ENCODE peak calls at places on chromosomes 7 and 10, in four cellular contexts. H is left lung, Q is ascending aorta, D is mucosa of descending colon. X is an unnamed sample. For H3K4me1, the result is how much of the 10 kb centered on the place peaks cover.

GRCh38 chr7:138030679-138031351 is 28.9 kb upstream of the CREB3L2 start:
- DNase-seq in H (no peak), Q (no peak), D (no peak), X (no peak)

GRCh38 chr7:124718032-124718766 is 47.4 kb downstream of the GPR37 start:
- DNase-seq in H (no peak), Q (no peak), D (no peak), X (no peak)

GRCh38 chr10:60029441-60029840 is 123.1 kb upstream of the CCDC6 start:
- DNase-seq in H (no peak), Q (no peak), D (no peak), X (no peak)

GRCh38 chr7:70674268-70675025 is 457.5 kb upstream of the GALNT17 start:
- DNase-seq in H (no peak), Q (no peak), D (no peak), X (no peak)

GRCh38 chr7:105408791-105409410 is 20.2 kb upstream of the SRPK2 start:
- DNase-seq in H (no peak), Q (no peak), D (no peak), X (no peak)

GRCh38 chr10:59373071-59373470 is 10.7 kb upstream of the FAM13C start:
- DNase-seq in H (no peak), Q (no peak), D (no peak), X (no peak)

GRCh38 chr10:125370578-125370977 is 210.2 kb upstream of the CTBP2 start:
- DNase-seq in H (no peak), Q (no peak), D (no peak), X (no peak)

GRCh38 chr10:60942604-60943269 is 1.2 kb downstream of the RHOBTB1 start:
- DNase-seq in H (peak), Q (no peak), D (peak), X (peak)

GRCh38 chr10:4754143-4754542 is 71.9 kb upstream of the AKR1E2 start:
- DNase-seq in H (no peak), Q (no peak), D (no peak), X (no peak)

GRCh38 chr10:26197248-26197647 is 19.3 kb upstream of the GAD2 start:
- DNase-seq in H (no peak), Q (no peak), D (no peak), X (no peak)

GRCh38 chr7:69796421-69796820 is 198.1 kb downstream of the AUTS2 start:
- DNase-seq in H (no peak), Q (no peak), D (no peak), X (no peak)

GRCh38 chr10:119608316-119609155 is 11.8 kb upstream of the TIAL1 start:
- DNase-seq in H (peak), Q (no peak), D (no peak), X (peak)

GRCh38 chr7:12102101-12102500 is 109.0 kb upstream of the TMEM106B start:
- DNase-seq in H (no peak), Q (no peak), D (no peak), X (no peak)

GRCh38 chr7:110590415-110590814 is 500.5 kb upstream of the LRRN3 start:
- DNase-seq in H (peak), Q (no peak), D (no peak), X (no peak)

GRCh38 chr7:1555813-1556540 is at the start of gene TMEM184A:
- DNase-seq in H (peak), Q (no peak), D (peak), X (peak)

GRCh38 chr10:90420637-90421318 is 437.1 kb downstream of the HTR7 start:
- DNase-seq in H (no peak), Q (no peak), D (no peak), X (no peak)
- H3K4me1 ChIP-seq in H (under half), Q (under half), D (under half), X (under half)

GRCh38 chr10:514137-514671 is 175.3 kb downstream of the DIP2C start:
- DNase-seq in H (no peak), Q (no peak), D (no peak), X (peak)
- H3K4me1 ChIP-seq in H (under half), Q (under half), D (under half), X (under half)

DNA sequence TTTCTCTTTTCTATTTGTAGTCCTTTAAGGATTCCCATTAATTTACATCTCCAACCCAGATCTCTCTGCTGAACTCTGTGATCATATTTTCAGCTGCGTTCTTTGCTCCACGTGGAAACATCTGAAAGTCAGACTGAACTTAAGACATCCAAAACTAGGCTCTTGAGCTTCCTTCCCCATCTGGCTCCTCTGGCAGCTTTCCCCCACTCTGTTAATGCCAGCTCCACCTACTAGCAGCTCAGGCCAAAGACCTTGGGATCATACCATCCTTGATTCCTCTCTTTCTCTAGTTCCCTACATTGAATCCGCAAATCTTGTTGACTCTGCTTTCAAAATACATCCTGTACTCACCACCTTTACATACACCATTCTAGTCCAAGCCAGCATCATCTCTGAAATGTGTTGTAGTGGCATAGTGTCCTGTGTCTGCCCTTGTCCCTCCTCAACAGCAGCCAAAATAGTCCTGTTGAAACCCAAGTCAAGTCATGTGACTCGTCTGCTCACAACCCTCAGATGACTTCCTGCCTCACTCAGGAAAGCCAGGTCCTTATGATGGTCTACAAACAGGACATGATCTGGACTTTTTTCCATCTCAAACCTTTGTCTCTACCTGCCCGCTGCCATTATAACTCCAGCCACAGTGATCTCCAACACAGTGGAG is 7.0 kb downstream of the REEP3 start:
- DNase-seq in H (no peak), Q (no peak), D (no peak), X (no peak)
- H3K4me1 ChIP-seq in H (under half), Q (under half), D (under half), X (under half)

GRCh38 chr7:30472771-30473392 is 5.7 kb downstream of the NOD1 start:
- DNase-seq in H (no peak), Q (no peak), D (no peak), X (no peak)
- H3K4me1 ChIP-seq in H (half or more), Q (half or more), D (under half), X (half or more)